ENCODE peak calls at places on chromosomes 3 and 15, in four cellular contexts. K is K562, Q is HepG2, P is GM12878. Z is an unnamed sample.

GRCh38 chr15:31262143-31262530 is 64.5 kb upstream of the KLF13 start:
- DNase-seq in K (no peak), P (no peak), Q (no peak), Z (no peak)

GRCh38 chr3:16319307-16319706 is 54.3 kb downstream of the OXNAD1 start:
- DNase-seq in P (no peak), Q (peak; percentile 25), K (peak; percentile 87), Z (peak; percentile 67)

GRCh38 chr3:102745881-102746280 is 311.1 kb downstream of the ZPLD1 start:
- DNase-seq in Q (no peak), K (no peak), P (no peak), Z (no peak)

GRCh38 chr15:101025896-101026631 is 106.9 kb downstream of the LRRK1 start:
- DNase-seq in P (no peak), Q (no peak), K (no peak), Z (no peak)

GRCh38 chr3:156174229-156174847 is 54.0 kb downstream of the KCNAB1 start:
- DNase-seq in P (no peak), Q (peak; percentile 8), K (no peak), Z (no peak)

GRCh38 chr3:43212914-43213611 is 73.3 kb upstream of the SNRK start:
- DNase-seq in P (peak; percentile 35), K (no peak), Q (no peak), Z (no peak)

GRCh38 chr3:46276497-46277099 is 34.3 kb downstream of the CCR3 start:
- DNase-seq in P (no peak), K (peak; percentile 32), Q (peak; percentile 20), Z (peak; percentile 79)

GRCh38 chr15:92580021-92580420 is 75.6 kb downstream of the FAM174B start:
- DNase-seq in P (no peak), Q (no peak), K (no peak), Z (no peak)

GRCh38 chr3:55160241-55160877 is 232.5 kb upstream of the LRTM1 start:
- DNase-seq in P (peak; percentile 77), Q (no peak), K (no peak), Z (no peak)

GRCh38 chr15:26870346-26870745 is 3.5 kb downstream of the GABRA5 start:
- DNase-seq in Q (no peak), K (no peak), P (no peak), Z (no peak)

GRCh38 chr3:158493931-158494330 is 77.1 kb upstream of the MLF1 start:
- DNase-seq in Q (no peak), K (no peak), P (no peak), Z (no peak)

GRCh38 chr3:84175449-84175848 is 783.3 kb upstream of the CADM2 start:
- DNase-seq in P (no peak), Q (no peak), K (no peak), Z (no peak)

GRCh38 chr3:172648736-172649135 is 62.1 kb downstream of the NCEH1 start:
- DNase-seq in Q (no peak), K (no peak), P (no peak), Z (no peak)

GRCh38 chr3:142251951-142252350 is 26.6 kb upstream of the GK5 start:
- DNase-seq in Q (no peak), P (no peak), K (no peak), Z (no peak)

GRCh38 chr3:146581080-146581601 is 24.0 kb downstream of the PLSCR5 start:
- DNase-seq in K (no peak), Q (peak; percentile 87), P (no peak), Z (no peak)

GRCh38 chr3:53812434-53812833 is 33.8 kb downstream of the CHDH start:
- DNase-seq in Q (no peak), P (no peak), K (no peak), Z (no peak)

GRCh38 chr15:35182841-35183479 is 97.9 kb upstream of the NANOGP8 start:
- DNase-seq in K (no peak), P (peak; percentile 45), Q (no peak), Z (peak; percentile 77)

GRCh38 chr3:11482024-11482423 is 161.7 kb downstream of the VGLL4 start:
- DNase-seq in K (no peak), Q (no peak), P (no peak), Z (no peak)

GRCh38 chr3:11610044-11610671 is 33.6 kb downstream of the VGLL4 start:
- DNase-seq in K (no peak), Q (peak; percentile 81), P (no peak), Z (no peak)

GRCh38 chr3:117622130-117622841 is 912.7 kb downstream of the TUSC7 start:
- DNase-seq in P (no peak), Q (no peak), K (no peak), Z (no peak)

GRCh38 chr3:63179862-63180522 is 98.1 kb upstream of the SYNPR start:
- DNase-seq in P (no peak), Q (no peak), K (no peak), Z (no peak)

GRCh38 chr15:101009176-101009575 is 90.0 kb downstream of the LRRK1 start:
- DNase-seq in P (no peak), K (no peak), Q (no peak), Z (no peak)

GRCh38 chr15:95994418-95994817 is 336.1 kb upstream of the NR2F2 start:
- DNase-seq in Q (no peak), P (no peak), K (no peak), Z (no peak)

GRCh38 chr3:101036676-101037075 is 43.5 kb upstream of the ABI3BP start:
- DNase-seq in Q (no peak), P (no peak), K (no peak), Z (no peak)

GRCh38 chr3:186609247-186609868 is 3.5 kb upstream of the AHSG start:
- DNase-seq in K (peak; percentile 43), Q (no peak), P (no peak), Z (no peak)

GRCh38 chr15:81752149-81752942 is 293.5 kb downstream of the MEX3B start:
- DNase-seq in Q (no peak), P (no peak), K (peak; percentile 34), Z (no peak)

GRCh38 chr3:126748701-126749546 is 44.9 kb downstream of the CHCHD6 start:
- DNase-seq in P (no peak), Q (no peak), K (no peak), Z (no peak)

GRCh38 chr3:129888739-129889138 is 4.8 kb downstream of the TMCC1 start:
- DNase-seq in P (no peak), K (peak; percentile 6), Q (no peak), Z (no peak)
- TF ChIP-seq TCF7 in P (no peak), K (no peak), Q (no peak), Z (no peak)

DNA sequence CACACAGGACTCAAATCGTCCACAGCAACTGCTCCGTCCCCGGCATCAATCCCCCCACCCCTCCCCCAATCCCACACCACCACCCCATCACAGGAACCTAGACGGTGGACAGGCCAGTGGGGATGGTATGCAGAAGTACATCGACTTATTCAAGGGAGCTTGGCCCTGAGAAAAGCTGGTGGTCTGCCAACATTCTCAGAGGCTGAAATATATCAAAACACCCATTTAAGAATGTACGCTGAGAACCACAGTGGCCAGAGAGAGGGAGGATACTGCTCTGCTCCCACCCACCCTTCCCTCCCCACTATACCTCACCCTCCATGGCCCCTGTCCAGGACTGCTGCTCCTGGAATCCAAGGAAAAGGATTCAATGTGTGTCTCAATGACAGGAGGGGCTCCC is 12.4 kb upstream of the USP3 start:
- DNase-seq in K (no peak), Q (no peak), P (no peak), Z (no peak)
- TF ChIP-seq TCF7 in K (no peak), Q (no peak), P (no peak), Z (no peak)

GRCh38 chr3:66819993-66820501 is 178.1 kb upstream of the KBTBD8 start:
- DNase-seq in P (no peak), K (no peak), Q (peak; percentile 53), Z (no peak)

GRCh38 chr3:66812126-66812525 is 186.0 kb upstream of the KBTBD8 start:
- DNase-seq in K (no peak), Q (no peak), P (no peak), Z (no peak)

GRCh38 chr3:66812741-66813140 is 185.4 kb upstream of the KBTBD8 start:
- DNase-seq in Q (no peak), K (no peak), P (no peak), Z (no peak)

GRCh38 chr3:66817946-66818557 is 180.1 kb upstream of the KBTBD8 start:
- DNase-seq in Q (no peak), K (no peak), P (no peak), Z (no peak)

DNA sequence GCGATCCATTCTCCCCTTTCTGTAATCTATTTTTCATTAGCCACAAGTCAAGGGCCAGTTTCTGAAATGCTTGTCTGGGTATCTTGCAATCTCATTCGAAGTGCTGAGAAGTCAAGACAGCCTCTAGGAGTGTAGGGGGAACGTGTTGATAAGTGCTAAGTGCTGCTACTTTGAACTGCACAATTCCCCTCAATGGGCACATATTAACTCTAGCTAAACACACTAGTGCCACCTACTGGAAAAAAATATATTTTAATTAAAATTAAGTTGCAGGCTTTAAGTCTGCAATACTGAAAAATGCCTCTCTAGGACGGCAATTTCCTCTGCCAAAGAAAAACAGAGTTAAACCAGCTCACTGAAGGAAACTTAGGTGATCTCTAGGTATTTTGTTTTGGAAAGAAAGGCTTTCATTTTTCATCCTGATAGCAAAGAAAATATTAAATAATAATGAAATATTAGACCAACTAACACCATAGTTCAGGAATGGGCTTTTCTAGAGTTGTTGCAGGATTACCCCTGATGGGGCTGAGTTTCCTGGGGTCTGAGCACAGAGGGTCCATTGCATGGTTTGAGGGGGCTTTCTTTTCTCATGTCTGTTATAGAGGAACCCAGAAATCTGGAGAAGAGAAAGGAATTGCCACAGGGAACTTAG is 181.9 kb upstream of the KBTBD8 start:
- DNase-seq in K (peak; percentile 27), Q (peak; percentile 36), P (no peak), Z (no peak)
- TF ChIP-seq TCF7 in K (no peak), Q (no peak), P (no peak), Z (no peak)

DNA sequence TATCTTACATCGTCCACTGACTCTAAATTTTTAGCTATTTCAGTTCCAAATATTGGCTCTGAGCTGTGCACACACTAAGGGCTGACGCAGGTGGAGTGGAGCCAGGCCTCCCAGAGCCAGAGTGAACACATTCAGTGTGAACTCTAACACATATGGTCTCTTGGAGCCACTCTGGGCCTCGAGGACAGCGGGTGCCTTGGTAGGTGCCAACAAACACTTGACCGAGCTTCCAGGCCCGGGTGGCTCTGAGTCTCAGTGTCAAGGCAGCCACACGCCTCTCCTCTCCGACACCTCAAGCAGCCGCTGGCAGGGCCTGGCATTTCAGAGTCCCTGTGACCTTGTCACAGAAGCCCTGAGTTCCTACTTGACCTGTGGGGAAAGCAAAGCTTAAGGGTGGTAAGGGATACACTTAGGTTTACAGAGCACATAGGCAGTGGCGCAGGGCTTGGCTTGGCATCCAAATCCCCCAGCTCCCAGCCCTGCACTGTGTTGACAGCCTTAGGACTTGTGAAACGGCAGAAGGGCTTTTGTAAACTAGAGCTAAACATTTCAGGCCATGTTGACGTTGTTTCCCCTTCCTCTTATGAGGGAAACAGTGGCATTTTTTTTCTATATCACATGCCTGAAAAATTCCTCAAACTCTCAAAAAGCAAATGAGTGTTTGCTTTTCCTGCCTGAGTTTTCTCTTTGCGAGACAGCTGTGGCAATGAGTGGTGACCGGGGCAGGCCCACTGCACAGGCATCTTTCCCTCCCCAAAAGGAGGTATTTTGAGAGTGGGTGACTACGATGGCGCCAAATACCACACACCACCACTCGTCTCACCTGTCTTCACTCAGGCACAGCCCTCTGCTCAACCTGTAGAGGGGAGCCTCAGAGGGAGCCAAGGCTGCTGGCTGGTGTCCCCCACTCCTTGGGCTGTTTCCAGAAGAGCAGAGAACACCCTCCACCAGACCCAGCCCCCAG is 60.8 kb downstream of the DAPK2 start:
- DNase-seq in Q (no peak), P (no peak), K (no peak), Z (no peak)
- TF ChIP-seq TCF7 in Q (no peak), P (no peak), K (no peak), Z (no peak)

GRCh38 chr3:66553714-66554113 is 52.9 kb upstream of the LRIG1 start:
- DNase-seq in P (no peak), K (no peak), Q (no peak), Z (no peak)
- TF ChIP-seq TCF7 in P (no peak), K (no peak), Q (no peak), Z (no peak)

Z was measured in WTC11.